ENCODE peak calls at places on chromosome 15, in four cellular contexts. One of them, this sample, is unnamed.
A peak's percentile ranks its signal among the peaks of the same experiment; 100 is the strongest.

GRCh38 chr15:68677996-68678395 is 99.2 kb downstream of the CORO2B start:
- DNase-seq in AG04449: no peak
- DNase-seq in H54: no peak
- DNase-seq in SJSA1: no peak
- DNase-seq in this sample: no peak

GRCh38 chr15:54482251-54482650 is 504.0 kb downstream of the UNC13C start:
- DNase-seq in H54: no peak
- DNase-seq in AG04449: no peak
- DNase-seq in SJSA1: no peak
- DNase-seq in this sample: no peak

GRCh38 chr15:73322665-73323373 is 45.9 kb downstream of the HCN4 start:
- DNase-seq in AG04449: no peak
- DNase-seq in H54: no peak
- DNase-seq in SJSA1: no peak
- DNase-seq in this sample: no peak

GRCh38 chr15:93028111-93028631 is 60.8 kb downstream of the RGMA start:
- DNase-seq in H54: no peak
- DNase-seq in SJSA1: no peak
- DNase-seq in AG04449: no peak
- DNase-seq in this sample: no peak

GRCh38 chr15:58547628-58548307 is 116.0 kb downstream of the LIPC start:
- DNase-seq in H54: no peak
- DNase-seq in AG04449: no peak
- DNase-seq in SJSA1: no peak
- DNase-seq in this sample: no peak

GRCh38 chr15:89177116-89177515 is 44.3 kb downstream of the RLBP1 start:
- DNase-seq in AG04449: no peak
- DNase-seq in SJSA1: no peak
- DNase-seq in H54: no peak
- DNase-seq in this sample: no peak

GRCh38 chr15:59371458-59372351 is 966 bp downstream of the MYO1E start:
- DNase-seq in AG04449: no peak
- DNase-seq in H54: no peak
- DNase-seq in SJSA1: no peak
- DNase-seq in this sample: no peak

GRCh38 chr15:31360843-31361763 is 34.5 kb downstream of the KLF13 start:
- DNase-seq in H54: no peak
- DNase-seq in AG04449: no peak
- DNase-seq in SJSA1: no peak
- DNase-seq in this sample: no peak

GRCh38 chr15:58299311-58299850 is 132.4 kb upstream of the LIPC start:
- DNase-seq in H54: no peak
- DNase-seq in SJSA1: no peak
- DNase-seq in AG04449: no peak
- DNase-seq in this sample: peak; percentile 46

GRCh38 chr15:25251700-25252390 is 187.0 kb downstream of the UBE3A start:
- DNase-seq in SJSA1: no peak
- DNase-seq in H54: no peak
- DNase-seq in AG04449: no peak
- DNase-seq in this sample: no peak

GRCh38 chr15:69914960-69915359 is 182.8 kb downstream of the TLE3 start:
- DNase-seq in AG04449: no peak
- DNase-seq in SJSA1: no peak
- DNase-seq in H54: no peak
- DNase-seq in this sample: no peak

GRCh38 chr15:98403569-98403968 is 244.8 kb upstream of the IGF1R start:
- DNase-seq in SJSA1: no peak
- DNase-seq in AG04449: no peak
- DNase-seq in H54: no peak
- DNase-seq in this sample: no peak

GRCh38 chr15:40927497-40928346 is 1.4 kb upstream of the DLL4 start:
- DNase-seq in H54: no peak
- DNase-seq in SJSA1: no peak
- DNase-seq in AG04449: no peak
- DNase-seq in this sample: no peak

GRCh38 chr15:48887144-48887543 is 9.2 kb downstream of the EID1 start:
- DNase-seq in H54: no peak
- DNase-seq in AG04449: no peak
- DNase-seq in SJSA1: no peak
- DNase-seq in this sample: no peak

GRCh38 chr15:48674876-48675275 is 29.4 kb upstream of the FBN1 start:
- DNase-seq in AG04449: peak; percentile 66
- DNase-seq in H54: no peak
- DNase-seq in SJSA1: peak; percentile 31
- DNase-seq in this sample: no peak

GRCh38 chr15:83971967-83972366 is 263.6 kb upstream of the GOLGA6L4 start:
- DNase-seq in H54: no peak
- DNase-seq in SJSA1: no peak
- DNase-seq in AG04449: no peak
- DNase-seq in this sample: no peak

GRCh38 chr15:95718441-95718840 is 612.1 kb upstream of the NR2F2 start:
- DNase-seq in H54: no peak
- DNase-seq in AG04449: no peak
- DNase-seq in SJSA1: no peak
- DNase-seq in this sample: no peak

GRCh38 chr15:74203914-74204431 is 1.4 kb upstream of the STRA6 start:
- DNase-seq in H54: no peak
- DNase-seq in AG04449: no peak
- DNase-seq in SJSA1: no peak
- DNase-seq in this sample: peak; percentile 58

GRCh38 chr15:51103330-51103729 is 8.6 kb upstream of the TNFAIP8L3 start:
- DNase-seq in H54: no peak
- DNase-seq in AG04449: peak; percentile 31
- DNase-seq in SJSA1: no peak
- DNase-seq in this sample: no peak

GRCh38 chr15:41917767-41918430 is 24.0 kb upstream of the SPTBN5 start:
- DNase-seq in AG04449: no peak
- DNase-seq in H54: peak; percentile 55
- DNase-seq in SJSA1: peak; percentile 47
- DNase-seq in this sample: no peak

GRCh38 chr15:33171202-33171601 is 23.3 kb downstream of the FMN1 start:
- DNase-seq in SJSA1: no peak
- DNase-seq in H54: no peak
- DNase-seq in AG04449: no peak
- DNase-seq in this sample: no peak

GRCh38 chr15:42084465-42085235 is 9.7 kb downstream of the PLA2G4D start:
- DNase-seq in AG04449: no peak
- DNase-seq in SJSA1: peak; percentile 49
- DNase-seq in H54: peak; percentile 86
- DNase-seq in this sample: no peak

GRCh38 chr15:57541805-57542504 is 49.7 kb upstream of the MYZAP start:
- DNase-seq in H54: peak; percentile 26
- DNase-seq in AG04449: no peak
- DNase-seq in SJSA1: peak; percentile 51
- DNase-seq in this sample: peak; percentile 55

GRCh38 chr15:66080791-66081475 is 172.6 kb downstream of the MEGF11 start:
- DNase-seq in H54: peak; percentile 60
- DNase-seq in AG04449: peak; percentile 14
- DNase-seq in SJSA1: peak; percentile 10
- DNase-seq in this sample: peak; percentile 11

GRCh38 chr15:67511606-67512005 is 9.3 kb upstream of the C15orf61 start:
- DNase-seq in AG04449: no peak
- DNase-seq in SJSA1: peak; percentile 9
- DNase-seq in H54: no peak
- DNase-seq in this sample: no peak

GRCh38 chr15:66925721-66926120 is 139.7 kb upstream of the SMAD3 start:
- DNase-seq in H54: no peak
- DNase-seq in AG04449: no peak
- DNase-seq in SJSA1: no peak
- DNase-seq in this sample: no peak

GRCh38 chr15:77036537-77037474 is 34.1 kb downstream of the TSPAN3 start:
- DNase-seq in AG04449: no peak
- DNase-seq in H54: no peak
- DNase-seq in SJSA1: no peak
- DNase-seq in this sample: no peak

This sample was measured in AG09319.